ENCODE peak calls at places on chromosomes 4 and X, in nine cellular contexts. W is non-pigmented ciliary epithelial cell; U is AG08396; X is testis; D is NCI-H2081; E is endothelial cell of umbilical vein; F is activated naive CD4-positive, alpha-beta T cell treated with anti-CD3 and anti-CD28 coated beads for 36 hours; P is Caco-2; J is AG08395. L is an unnamed sample.

GRCh38 chrX:17703201-17703600 is 34.1 kb upstream of the SCML1 start:
- DNase-seq in J (no peak), W (no peak), E (no peak), P (no peak), U (no peak), D (no peak), F (no peak), X (no peak), L (no peak)

GRCh38 chr4:40662962-40663604 is 33.4 kb upstream of the RBM47 start:
- DNase-seq in E (peak; percentile 32), W (peak; percentile 65), J (peak; percentile 52), F (peak; percentile 51), U (peak; percentile 38), P (peak; percentile 52), X (no peak), D (peak; percentile 94), L (no peak)

GRCh38 chr4:101019941-101020401 is 327.4 kb downstream of the PPP3CA start:
- DNase-seq in F (peak; percentile 56), U (no peak), D (no peak), P (peak; percentile 12), W (no peak), E (peak; percentile 51), X (no peak), J (no peak), L (no peak)

GRCh38 chr4:52173470-52174055 is 122.5 kb downstream of the SPATA18 start:
- DNase-seq in E (peak; percentile 50), X (peak; percentile 56), W (no peak), D (no peak), F (no peak), P (no peak), U (peak; percentile 24), J (peak; percentile 84), L (no peak)

GRCh38 chr4:20433101-20433705 is 181.5 kb downstream of the SLIT2 start:
- DNase-seq in E (peak; percentile 51), W (no peak), U (no peak), J (no peak), X (no peak), F (no peak), D (peak; percentile 80), P (no peak), L (no peak)

GRCh38 chr4:120070191-120070590 is 3.5 kb upstream of the MAD2L1 start:
- DNase-seq in F (no peak), D (no peak), E (peak; percentile 16), X (no peak), P (no peak), U (no peak), W (no peak), J (no peak), L (no peak)

GRCh38 chr4:136863756-136864155 is 668.5 kb downstream of the PCDH18 start:
- DNase-seq in P (no peak), E (peak; percentile 59), W (no peak), J (no peak), D (no peak), X (no peak), F (no peak), U (no peak), L (no peak)

GRCh38 chr4:1716065-1716945 is 4.2 kb upstream of the SLBP start:
- DNase-seq in J (no peak), F (no peak), W (no peak), E (no peak), D (peak; percentile 29), U (no peak), X (no peak), P (no peak), L (no peak)

GRCh38 chr4:7768736-7769135 is 170.9 kb downstream of the AFAP1 start:
- DNase-seq in F (no peak), X (no peak), E (no peak), P (no peak), D (no peak), W (no peak), J (no peak), U (no peak), L (no peak)

GRCh38 chrX:7074135-7074907 is 73.2 kb upstream of the STS start:
- DNase-seq in P (no peak), E (no peak), J (peak; percentile 24), D (no peak), F (no peak), X (no peak), U (peak; percentile 6), W (no peak), L (no peak)

GRCh38 chr4:89108068-89108467 is 3.3 kb upstream of the TIGD2 start:
- DNase-seq in P (no peak), E (no peak), F (no peak), W (no peak), U (no peak), D (peak; percentile 2), X (no peak), J (no peak), L (no peak)

GRCh38 chr4:141730805-141731204 is 94.4 kb downstream of the IL15 start:
- DNase-seq in F (no peak), J (no peak), X (no peak), U (no peak), E (no peak), P (no peak), D (no peak), W (no peak), L (no peak)

GRCh38 chr4:41506071-41506470 is 31.9 kb upstream of the LIMCH1 start:
- DNase-seq in W (peak; percentile 42), U (peak; percentile 12), D (no peak), P (peak; percentile 67), E (no peak), X (no peak), J (no peak), F (no peak), L (no peak)

GRCh38 chr4:38230121-38230728 is 270.0 kb downstream of the PTTG2 start:
- DNase-seq in D (no peak), F (no peak), X (no peak), P (peak; percentile 70), W (no peak), J (no peak), U (no peak), E (no peak), L (no peak)

GRCh38 chrX:633043-633654 is 2.6 kb downstream of the SHOX start:
- DNase-seq in F (peak; percentile 0), J (no peak), P (no peak), W (no peak), X (no peak), D (no peak), E (no peak), U (no peak), L (no peak)

GRCh38 chrX:47556045-47556623 is 4.9 kb upstream of the ARAF start:
- DNase-seq in J (peak; percentile 89), U (peak; percentile 83), X (peak; percentile 95), F (peak; percentile 92), E (peak; percentile 92), W (no peak), P (peak; percentile 89), D (peak; percentile 14), L (peak; percentile 91)

GRCh38 chr4:47334597-47335185 is 128.8 kb downstream of the COMMD8 start:
- DNase-seq in F (no peak), J (no peak), W (no peak), X (no peak), P (no peak), D (no peak), E (no peak), U (no peak), L (no peak)

GRCh38 chr4:152628128-152628527 is 51.7 kb downstream of the TMEM154 start:
- DNase-seq in J (peak; percentile 65), D (no peak), P (no peak), U (no peak), E (no peak), X (no peak), W (no peak), F (no peak), L (peak; percentile 60)

GRCh38 chr4:129335263-129335662 is 239.3 kb downstream of the C4orf33 start:
- DNase-seq in J (no peak), X (no peak), F (no peak), P (no peak), U (no peak), W (no peak), D (peak; percentile 84), E (no peak), L (no peak)

GRCh38 chr4:121791481-121791880 is 9.6 kb upstream of the EXOSC9 start:
- DNase-seq in P (no peak), E (no peak), F (no peak), W (peak; percentile 63), J (peak; percentile 66), D (no peak), X (no peak), U (no peak), L (no peak)

GRCh38 chr4:128709268-128709667 is 100.2 kb upstream of the JADE1 start:
- DNase-seq in P (no peak), D (no peak), U (no peak), F (peak; percentile 12), J (no peak), E (peak; percentile 8), W (no peak), X (no peak), L (no peak)

GRCh38 chr4:6716958-6717655 is 1.1 kb downstream of the BLOC1S4 start:
- DNase-seq in E (no peak), U (no peak), W (no peak), P (no peak), X (no peak), D (no peak), J (no peak), F (no peak), L (peak; percentile 63)

GRCh38 chr4:19850909-19851308 is 400.8 kb upstream of the SLIT2 start:
- DNase-seq in D (no peak), J (peak; percentile 25), W (peak; percentile 88), X (no peak), U (peak; percentile 17), F (no peak), P (no peak), E (peak; percentile 31), L (no peak)

GRCh38 chr4:156280726-156281125 is 327.1 kb upstream of the CTSO start:
- DNase-seq in X (no peak), P (no peak), W (no peak), E (no peak), D (no peak), U (no peak), F (no peak), J (no peak), L (no peak)

GRCh38 chr4:182074842-182075241 is 168.4 kb upstream of the TENM3 start:
- DNase-seq in J (no peak), D (no peak), X (no peak), F (no peak), W (no peak), U (no peak), E (no peak), P (no peak), L (no peak)

L was measured in lower leg skin.